ENCODE peak calls at places on chromosomes 4 and X, in nine cellular contexts. Q is fibroblast of lung, R is pancreas, X is tibial nerve, I is HepG2, T is brain microvascular endothelial cell, S is choroid plexus epithelial cell, H is ascending aorta, F is dorsolateral prefrontal cortex. N is an unnamed sample.
A peak's percentile ranks its signal among the peaks of the same experiment; 100 is the strongest.

GRCh38 chr4:6277139-6277802 is 7.6 kb downstream of the WFS1 start:
- DNase-seq in R (no peak), F (peak; percentile 54), T (no peak), Q (no peak), I (peak; percentile 47), H (no peak), S (no peak), X (no peak), N (no peak)

GRCh38 chrX:131288738-131289511 is at the start of gene IGSF1:
- DNase-seq in I (peak; percentile 17), S (peak; percentile 3), R (peak; percentile 32), Q (peak; percentile 75), F (peak; percentile 7), T (peak; percentile 4), H (no peak), X (no peak), N (no peak)

GRCh38 chr4:75327804-75328512 is 186.2 kb downstream of the RCHY1 start:
- DNase-seq in T (no peak), H (no peak), F (no peak), Q (peak; percentile 27), S (no peak), X (no peak), I (no peak), R (no peak), N (no peak)

GRCh38 chrX:108000751-108001150 is 18.6 kb upstream of the TEX13B start:
- DNase-seq in F (no peak), S (peak; percentile 11), I (no peak), X (no peak), R (no peak), T (no peak), H (no peak), Q (peak; percentile 0), N (no peak)

GRCh38 chr4:186684889-186685309 is 38.8 kb downstream of the FAT1 start:
- DNase-seq in H (no peak), I (peak; percentile 93), F (no peak), X (no peak), Q (no peak), R (no peak), T (no peak), S (no peak), N (no peak)

GRCh38 chrX:37627602-37628001 is 56.1 kb downstream of the LANCL3 start:
- DNase-seq in H (no peak), T (no peak), I (no peak), R (peak; percentile 33), Q (no peak), F (no peak), S (no peak), X (no peak), N (no peak)

GRCh38 chr4:74969507-74970474 is 36.9 kb downstream of the PARM1 start:
- DNase-seq in I (no peak), F (no peak), Q (no peak), S (no peak), X (no peak), R (peak; percentile 14), H (no peak), T (no peak), N (no peak)

GRCh38 chrX:154761977-154762528 is 611 bp upstream of the DKC1 start:
- DNase-seq in S (no peak), R (no peak), X (no peak), F (no peak), T (no peak), H (no peak), I (no peak), Q (no peak), N (no peak)

GRCh38 chrX:11461181-11462001 is 168.2 kb downstream of the AMELX start:
- DNase-seq in Q (no peak), I (no peak), R (no peak), X (no peak), H (no peak), T (peak; percentile 62), S (peak; percentile 79), F (no peak), N (no peak)

GRCh38 chrX:38847206-38847902 is 46.1 kb downstream of the MID1IP1 start:
- DNase-seq in I (no peak), H (no peak), Q (no peak), F (no peak), R (no peak), S (no peak), X (no peak), T (no peak), N (no peak)

GRCh38 chrX:41734530-41734929 is 10.5 kb downstream of the GPR82 start:
- DNase-seq in Q (peak; percentile 34), X (no peak), S (peak; percentile 50), F (no peak), T (peak; percentile 22), H (no peak), R (no peak), I (peak; percentile 6), N (no peak)

GRCh38 chr4:3207531-3208037 is 41.4 kb upstream of the MSANTD1 start:
- DNase-seq in R (no peak), H (no peak), I (peak; percentile 96), X (no peak), F (no peak), T (no peak), Q (peak; percentile 21), S (peak; percentile 31), N (no peak)

GRCh38 chrX:32421266-32421665 is 790.1 kb downstream of the DMD start:
- DNase-seq in I (no peak), X (no peak), Q (peak; percentile 28), S (no peak), R (no peak), T (no peak), H (no peak), F (no peak), N (no peak)

GRCh38 chr4:155900402-155900801 is 3.1 kb upstream of the TDO2 start:
- DNase-seq in F (no peak), Q (peak; percentile 81), X (no peak), R (no peak), I (no peak), H (no peak), T (peak; percentile 31), S (peak; percentile 63), N (no peak)

GRCh38 chr4:34721835-34722234 is 1522.5 kb downstream of the ARAP2 start:
- DNase-seq in H (no peak), I (no peak), X (no peak), F (no peak), Q (no peak), R (no peak), S (no peak), T (no peak), N (no peak)

GRCh38 chr4:11436673-11437072 is 8.0 kb upstream of the HS3ST1 start:
- DNase-seq in X (no peak), T (no peak), S (no peak), Q (no peak), R (no peak), F (no peak), H (no peak), I (no peak), N (no peak)

GRCh38 chr4:55397521-55398321 is 2.0 kb downstream of the TMEM165 start:
- DNase-seq in S (peak; percentile 88), H (no peak), R (no peak), I (no peak), Q (peak; percentile 84), F (no peak), X (no peak), T (no peak), N (peak; percentile 37)

GRCh38 chrX:97452283-97452682 is 568.6 kb downstream of the RPA4 start:
- DNase-seq in Q (no peak), X (no peak), F (no peak), I (no peak), S (no peak), T (no peak), H (no peak), R (no peak), N (no peak)

GRCh38 chr4:123862812-123863211 is 466.2 kb downstream of the SPRY1 start:
- DNase-seq in H (no peak), I (no peak), F (no peak), Q (no peak), T (no peak), R (no peak), S (no peak), X (no peak), N (no peak)

GRCh38 chr4:123851521-123851920 is 454.9 kb downstream of the SPRY1 start:
- DNase-seq in Q (no peak), R (no peak), F (no peak), T (no peak), H (no peak), S (no peak), X (no peak), I (no peak), N (no peak)

GRCh38 chr4:123853651-123854050 is 457.1 kb downstream of the SPRY1 start:
- DNase-seq in F (no peak), S (no peak), H (no peak), X (no peak), T (no peak), R (no peak), I (no peak), Q (no peak), N (no peak)

GRCh38 chr4:123858465-123858864 is 461.9 kb downstream of the SPRY1 start:
- DNase-seq in H (no peak), T (no peak), F (no peak), I (no peak), X (no peak), S (no peak), Q (no peak), R (no peak), N (no peak)

GRCh38 chr4:123856689-123857545 is 460.3 kb downstream of the SPRY1 start:
- DNase-seq in Q (peak; percentile 59), F (no peak), H (no peak), S (peak; percentile 69), T (peak; percentile 34), I (peak; percentile 95), X (peak; percentile 15), R (no peak), N (no peak)
- H3K4me3 ChIP-seq in Q (peak overlapping the region; percentile 8), F (peak overlapping the region; percentile 12), H (peak overlapping the region; percentile 38), S (no peak overlapping the region), T (no peak overlapping the region), I (peak overlapping the region; percentile 65), X (no peak overlapping the region), R (no peak overlapping the region), N (no peak overlapping the region)

GRCh38 chr4:151485541-151486131 is 76.7 kb downstream of the FHIP1A start:
- DNase-seq in H (no peak), X (no peak), R (peak; percentile 11), S (peak; percentile 11), I (no peak), Q (no peak), F (no peak), T (no peak), N (no peak)
- TF ChIP-seq CTCF in H (no peak), X (no peak), R (no peak), S (no peak), I (no peak), Q (no peak), F (no peak), T (no peak), N (no peak)

GRCh38 chrX:72621163-72621562 is 48.5 kb upstream of the HDAC8 start:
- DNase-seq in H (no peak), F (no peak), T (no peak), R (no peak), S (no peak), I (no peak), Q (no peak), X (no peak), N (no peak)
- H3K4me3 ChIP-seq in H (no peak overlapping the region), F (no peak overlapping the region), T (peak overlapping the region; percentile 25), R (no peak overlapping the region), S (no peak overlapping the region), I (no peak overlapping the region), Q (peak overlapping the region; percentile 48), X (no peak overlapping the region), N (no peak overlapping the region)

DNA sequence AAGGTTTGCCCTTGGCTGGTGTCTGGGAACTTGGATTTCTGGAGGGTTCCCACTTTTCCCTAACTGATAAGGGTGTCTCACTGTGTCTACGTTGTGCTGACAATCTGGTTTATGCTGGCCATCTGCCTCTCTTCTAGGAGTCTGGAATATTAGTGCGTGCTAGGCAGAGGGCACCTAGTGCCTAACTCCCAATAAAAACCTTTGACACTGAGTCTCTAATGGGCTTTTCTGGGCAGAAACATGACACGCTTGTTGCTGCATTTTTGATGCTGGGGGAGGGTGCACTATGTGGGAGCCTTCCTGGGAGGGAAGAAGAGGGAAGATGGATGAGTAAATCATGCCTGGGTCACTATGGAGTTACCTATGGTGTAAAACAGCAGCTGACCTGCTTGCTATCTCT is 16.3 kb upstream of the ZNF41 start:
- DNase-seq in X (no peak), S (no peak), Q (no peak), T (no peak), F (no peak), H (no peak), R (no peak), I (no peak), N (no peak)
- TF ChIP-seq CTCF in X (no peak), S (no peak), Q (no peak), T (no peak), F (no peak), H (no peak), R (no peak), I (no peak), N (no peak)

N was measured in AG04449.